ENCODE peak calls at places on chromosomes 4 and X, in nine cellular contexts. Q is AG10803, P is psoas muscle, H is lung, M is heart right ventricle, K is ovary, J is K562, U is transverse colon, D is RWPE1. I is an unnamed sample.

GRCh38 chr4:87309625-87310024 is 13.1 kb downstream of the HSD17B13 start:
- DNase-seq in Q (peak; percentile 51), P (no peak), H (no peak), M (peak; percentile 57), K (no peak), J (no peak), U (no peak), D (no peak), I (no peak)

GRCh38 chrX:118855681-118856310 is 32.2 kb downstream of the ZCCHC12 start:
- DNase-seq in Q (no peak), P (no peak), H (no peak), M (no peak), K (no peak), J (no peak), U (no peak), D (no peak), I (no peak)

GRCh38 chr4:102344520-102344954 is 745 bp downstream of the SLC39A8 start:
- DNase-seq in Q (peak; percentile 20), P (peak; percentile 72), H (peak; percentile 76), M (peak; percentile 29), K (peak; percentile 64), J (peak; percentile 80), U (peak; percentile 71), D (peak; percentile 61), I (no peak)

GRCh38 chr4:188016754-188017153 is 21.2 kb downstream of the ZFP42 start:
- DNase-seq in Q (no peak), P (no peak), H (no peak), M (no peak), K (no peak), J (no peak), U (no peak), D (no peak), I (no peak)

GRCh38 chr4:130722370-130722769 is 1626.4 kb downstream of the C4orf33 start:
- DNase-seq in Q (no peak), P (no peak), H (no peak), M (no peak), K (no peak), J (no peak), U (no peak), D (peak; percentile 22), I (no peak)

GRCh38 chr4:149896428-149896827 is 80.8 kb upstream of the IQCM start:
- DNase-seq in Q (peak; percentile 62), P (no peak), H (no peak), M (no peak), K (no peak), J (no peak), U (no peak), D (peak; percentile 45), I (peak; percentile 55)

GRCh38 chr4:177907736-177908424 is 465.6 kb upstream of the AGA start:
- DNase-seq in Q (no peak), P (no peak), H (no peak), M (no peak), K (no peak), J (peak; percentile 6), U (no peak), D (no peak), I (no peak)

GRCh38 chr4:1601852-1602525 is 82.1 kb downstream of the FAM53A start:
- DNase-seq in Q (no peak), P (peak; percentile 38), H (no peak), M (no peak), K (no peak), J (no peak), U (no peak), D (no peak), I (no peak)

GRCh38 chr4:136009258-136009832 is 1522.9 kb downstream of the PCDH18 start:
- DNase-seq in Q (no peak), P (no peak), H (no peak), M (no peak), K (no peak), J (no peak), U (no peak), D (no peak), I (no peak)

GRCh38 chr4:105234582-105234981 is 87.9 kb downstream of the TET2 start:
- DNase-seq in Q (no peak), P (no peak), H (no peak), M (no peak), K (no peak), J (no peak), U (no peak), D (no peak), I (no peak)

GRCh38 chr4:177187371-177187770 is 122.3 kb upstream of the NEIL3 start:
- DNase-seq in Q (no peak), P (no peak), H (no peak), M (no peak), K (no peak), J (no peak), U (no peak), D (no peak), I (peak; percentile 53)

GRCh38 chr4:53421791-53422190 is 44.4 kb downstream of the FIP1L1 start:
- DNase-seq in Q (no peak), P (no peak), H (no peak), M (no peak), K (no peak), J (no peak), U (no peak), D (no peak), I (no peak)

GRCh38 chr4:27787195-27787594 is 926.6 kb downstream of the STIM2 start:
- DNase-seq in Q (no peak), P (no peak), H (no peak), M (no peak), K (no peak), J (no peak), U (no peak), D (peak; percentile 39), I (no peak)

GRCh38 chr4:156322592-156322991 is 368.9 kb upstream of the CTSO start:
- DNase-seq in Q (peak; percentile 81), P (no peak), H (no peak), M (no peak), K (no peak), J (no peak), U (no peak), D (peak; percentile 33), I (peak; percentile 90)

GRCh38 chrX:63784902-63785692 is at the start of gene ARHGEF9:
- DNase-seq in Q (peak; percentile 3), P (peak; percentile 55), H (no peak), M (peak; percentile 5), K (peak; percentile 31), J (no peak), U (peak; percentile 16), D (no peak), I (no peak)

GRCh38 chr4:163331629-163332360 is 601 bp downstream of the NPY1R start:
- DNase-seq in Q (peak; percentile 9), P (peak; percentile 58), H (no peak), M (no peak), K (peak; percentile 29), J (no peak), U (peak; percentile 13), D (peak; percentile 20), I (no peak)

GRCh38 chr4:151417766-151418376 is 8.9 kb downstream of the FHIP1A start:
- DNase-seq in Q (peak; percentile 13), P (no peak), H (no peak), M (no peak), K (no peak), J (no peak), U (no peak), D (no peak), I (no peak)

GRCh38 chrX:111507931-111508330 is 3.5 kb upstream of the SERTM2 start:
- DNase-seq in Q (no peak), P (no peak), H (no peak), M (no peak), K (no peak), J (no peak), U (no peak), D (peak; percentile 1), I (peak; percentile 0)

GRCh38 chrX:15672886-15673285 is 8.3 kb upstream of the CLTRN start:
- DNase-seq in Q (no peak), P (no peak), H (no peak), M (no peak), K (no peak), J (no peak), U (no peak), D (no peak), I (no peak)

GRCh38 chrX:15675490-15675921 is 10.9 kb upstream of the CLTRN start:
- DNase-seq in Q (no peak), P (peak; percentile 92), H (peak; percentile 90), M (peak; percentile 76), K (peak; percentile 89), J (peak; percentile 85), U (peak; percentile 91), D (peak; percentile 70), I (no peak)

GRCh38 chrX:15674514-15674898 is 9.9 kb upstream of the CLTRN start:
- DNase-seq in Q (peak; percentile 89), P (peak; percentile 97), H (peak; percentile 95), M (peak; percentile 91), K (peak; percentile 98), J (peak; percentile 96), U (peak; percentile 97), D (peak; percentile 76), I (peak; percentile 96)

GRCh38 chrX:15673970-15674369 is 9.4 kb upstream of the CLTRN start:
- DNase-seq in Q (no peak), P (no peak), H (no peak), M (no peak), K (no peak), J (no peak), U (no peak), D (no peak), I (no peak)

GRCh38 chrX:15674899-15675489 is 10.4 kb upstream of the CLTRN start:
- DNase-seq in Q (peak; percentile 89), P (peak; percentile 97), H (peak; percentile 93), M (peak; percentile 81), K (peak; percentile 94), J (peak; percentile 93), U (peak; percentile 94), D (peak; percentile 70), I (peak; percentile 93)
- TF ChIP-seq CTCF in Q (no peak), P (no peak), H (no peak), M (no peak), K (no peak), J (no peak), U (no peak), D (no peak), I (no peak)

GRCh38 chr4:139522457-139522856 is 33.6 kb downstream of the SETD7 start:
- DNase-seq in Q (no peak), P (no peak), H (no peak), M (no peak), K (no peak), J (no peak), U (no peak), D (no peak), I (no peak)
- TF ChIP-seq CTCF in Q (no peak), P (no peak), H (no peak), M (no peak), K (no peak), J (no peak), U (no peak), D (no peak), I (no peak)

DNA sequence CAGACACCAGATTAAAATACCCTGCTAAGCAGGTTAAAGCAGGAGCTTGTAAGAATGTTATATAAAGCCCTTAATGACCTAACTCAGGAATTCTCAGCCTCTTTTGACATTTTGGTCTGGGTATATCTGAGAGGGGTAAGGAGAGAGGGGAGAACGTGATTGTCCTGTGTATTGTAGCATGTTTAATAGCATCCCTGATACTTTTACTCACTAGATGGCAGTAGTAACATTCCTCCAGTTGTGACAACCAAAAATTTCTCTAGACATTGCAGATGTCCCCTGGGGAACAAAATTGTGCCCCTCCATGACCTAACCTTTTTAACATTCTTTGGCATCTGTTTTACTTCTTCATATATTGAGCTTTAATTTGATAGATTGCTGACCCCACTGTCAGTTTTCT is 17.9 kb downstream of the SMARCA5 start:
- DNase-seq in Q (no peak), P (no peak), H (no peak), M (no peak), K (no peak), J (peak; percentile 25), U (no peak), D (no peak), I (peak; percentile 5)
- TF ChIP-seq CTCF in Q (peak; percentile 42), P (peak; percentile 21), H (no peak), M (peak; percentile 43), K (no peak), J (peak; percentile 39), U (no peak), D (peak; percentile 35), I (peak; percentile 23)

GRCh38 chr4:7660640-7661039 is 225.9 kb upstream of the PSAPL1 start:
- DNase-seq in Q (no peak), P (peak; percentile 35), H (no peak), M (no peak), K (no peak), J (no peak), U (no peak), D (no peak), I (no peak)
- TF ChIP-seq CTCF in Q (no peak), P (no peak), H (no peak), M (no peak), K (no peak), J (no peak), U (no peak), D (no peak), I (no peak)